ENCODE peak calls at places on chromosomes 4 and X, in four cellular contexts. F, N, B and M are unnamed samples.

GRCh38 chrX:101452051-101452450 is 33.2 kb upstream of the ARMCX4 start:
- DNase-seq in F (no peak), N (no peak), B (no peak), M (no peak)

GRCh38 chr4:143358923-143359694 is 22.4 kb downstream of the GAB1 start:
- DNase-seq in F (peak; percentile 82), N (no peak), B (no peak), M (no peak)

GRCh38 chr4:52051615-52052474 is 741 bp downstream of the SPATA18 start:
- DNase-seq in F (peak; percentile 89), N (peak; percentile 76), B (peak; percentile 74), M (peak; percentile 60)

GRCh38 chrX:20906571-20906970 is 467.6 kb upstream of the CNKSR2 start:
- DNase-seq in F (no peak), N (no peak), B (no peak), M (no peak)

GRCh38 chrX:150308532-150309157 is 54.5 kb upstream of the MAMLD1 start:
- DNase-seq in F (no peak), N (no peak), B (no peak), M (no peak)

GRCh38 chrX:96982159-96982558 is 98.5 kb downstream of the RPA4 start:
- DNase-seq in F (no peak), N (no peak), B (no peak), M (no peak)

GRCh38 chr4:16752150-16752549 is 146.3 kb downstream of the LDB2 start:
- DNase-seq in F (peak; percentile 45), N (no peak), B (no peak), M (no peak)

GRCh38 chrX:12814434-12814833 is 23.2 kb downstream of the PRPS2 start:
- DNase-seq in F (peak; percentile 64), N (peak; percentile 20), B (no peak), M (peak; percentile 22)

GRCh38 chr4:27129871-27130277 is 269.2 kb downstream of the STIM2 start:
- DNase-seq in F (no peak), N (no peak), B (no peak), M (no peak)

GRCh38 chr4:149973181-149973580 is 105.1 kb upstream of the DCLK2 start:
- DNase-seq in F (no peak), N (no peak), B (no peak), M (no peak)

GRCh38 chrX:140050906-140051305 is 85.6 kb upstream of the CXorf66 start:
- DNase-seq in F (peak; percentile 8), N (no peak), B (no peak), M (no peak)

GRCh38 chr4:744212-744841 is 38.7 kb downstream of the PCGF3 start:
- DNase-seq in F (no peak), N (no peak), B (no peak), M (no peak)

GRCh38 chr4:123102897-123103489 is 180.6 kb upstream of the NUDT6 start:
- DNase-seq in F (peak; percentile 79), N (no peak), B (no peak), M (no peak)

GRCh38 chr4:25696409-25696808 is 40.8 kb downstream of the SLC34A2 start:
- DNase-seq in F (no peak), N (no peak), B (no peak), M (no peak)

GRCh38 chr4:25697516-25697915 is 41.9 kb downstream of the SLC34A2 start:
- DNase-seq in F (no peak), N (no peak), B (no peak), M (no peak)

GRCh38 chr4:25694466-25694865 is 38.8 kb downstream of the SLC34A2 start:
- DNase-seq in F (no peak), N (no peak), B (no peak), M (no peak)
- H3K9me3 ChIP-seq in F (no peaks in the 10 kb centered on the region), N (no peaks in the 10 kb centered on the region), B (peaks cover 28% of the 10 kb centered on the region), M (no peaks in the 10 kb centered on the region)

DNA sequence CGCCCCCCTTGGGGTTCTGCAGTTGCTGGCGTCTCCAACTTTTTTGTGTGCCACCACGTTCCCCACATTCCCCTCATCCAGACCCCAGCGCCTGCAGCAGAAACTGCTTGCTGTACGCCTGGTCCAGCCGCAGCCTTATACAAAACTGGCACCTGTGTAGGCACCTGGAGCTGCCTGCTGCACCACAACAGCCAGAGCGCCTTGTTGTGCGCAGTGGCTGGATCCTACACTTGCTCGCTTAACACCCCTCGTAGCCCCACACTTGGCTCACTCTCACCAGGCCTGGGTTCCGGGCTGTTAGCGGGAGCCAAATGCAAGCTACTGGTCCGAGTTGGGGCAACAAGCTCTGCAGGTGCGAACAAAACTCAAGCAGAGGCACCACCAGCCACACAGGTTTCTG is 136.8 kb downstream of the TECRL start:
- DNase-seq in F (no peak), N (no peak), B (peak; percentile 22), M (no peak)
- H3K4me3 ChIP-seq in F (no peak overlapping the region), N (peak overlapping the region; percentile 47), B (peak overlapping the region; percentile 54), M (no peak overlapping the region)

DNA sequence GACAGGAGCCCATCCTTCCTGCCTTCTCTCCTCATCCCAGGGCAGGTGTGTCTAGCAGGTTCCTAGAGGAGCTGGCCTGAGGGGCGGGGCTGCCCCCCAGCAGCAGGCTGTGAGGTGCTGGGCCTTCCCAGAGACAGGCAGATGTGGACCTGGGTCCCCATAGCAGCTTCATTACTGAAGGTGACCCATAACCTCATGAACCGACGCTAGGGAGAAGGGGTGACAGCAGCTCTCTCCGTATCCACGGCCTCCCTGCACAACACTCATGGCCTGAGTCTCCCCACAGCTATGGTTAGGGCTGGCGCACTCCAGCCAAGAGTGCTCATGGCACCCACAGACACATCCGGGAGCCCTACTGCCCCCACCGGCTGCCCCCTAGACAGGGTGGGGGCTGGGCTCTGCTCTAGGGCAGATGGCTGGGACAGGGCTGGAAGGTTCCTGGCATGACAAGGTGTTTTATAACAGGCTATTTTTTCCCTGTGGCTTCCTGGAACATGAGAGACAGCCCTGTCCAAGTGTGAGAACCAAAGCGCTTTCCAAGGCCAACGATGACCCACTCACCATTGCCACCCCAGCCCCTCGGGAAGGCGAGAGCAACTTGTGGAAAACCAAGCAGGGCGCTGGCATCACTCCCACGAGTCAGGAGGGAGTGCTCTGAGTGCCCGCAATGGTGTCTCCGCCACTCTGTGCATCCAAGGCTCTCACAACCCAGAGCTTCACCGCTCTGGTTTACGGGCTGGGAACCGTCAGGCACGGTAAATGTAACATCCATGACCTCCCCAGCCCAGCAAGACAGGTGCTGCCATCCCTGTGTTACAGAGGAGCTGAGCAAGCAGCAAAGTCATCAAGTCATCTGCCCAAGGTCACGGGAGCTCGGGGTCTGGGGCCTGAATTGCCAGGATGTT is 59.8 kb downstream of the ACOX3 start:
- DNase-seq in F (no peak), N (peak; percentile 65), B (peak; percentile 64), M (no peak)
- H3K36me3 ChIP-seq in F (no peaks in the 10 kb centered on the region), N (peaks cover 3% of the 10 kb centered on the region), B (peaks cover 14% of the 10 kb centered on the region), M (peaks cover 97% of the 10 kb centered on the region)

DNA sequence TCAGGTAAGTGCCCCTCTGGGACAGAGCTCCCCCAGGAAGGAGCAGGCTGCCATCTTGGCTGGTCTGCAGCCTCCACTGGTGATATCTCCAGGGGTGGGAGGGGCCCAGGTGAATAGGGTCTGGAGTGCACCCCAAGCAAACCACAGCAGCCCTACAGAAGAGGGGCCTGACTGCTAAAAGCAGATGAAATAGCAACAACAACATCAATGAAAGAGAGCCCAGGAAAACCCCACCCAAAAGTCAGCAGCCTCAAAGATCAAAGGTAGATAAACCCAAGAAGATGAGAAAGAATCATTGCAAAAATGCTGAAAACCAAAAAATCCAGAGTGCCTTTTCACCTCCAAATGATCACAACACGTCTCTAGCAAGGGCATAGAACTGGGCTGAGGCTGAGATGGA is 92.5 kb upstream of the PAGE3 start:
- DNase-seq in F (no peak), N (no peak), B (no peak), M (no peak)
- H3K9me3 ChIP-seq in F (no peaks in the 10 kb centered on the region), N (no peaks in the 10 kb centered on the region), B (peaks cover 5% of the 10 kb centered on the region), M (no peaks in the 10 kb centered on the region)

GRCh38 chr4:116930329-116930728 is 155.0 kb downstream of the TRAM1L1 start:
- DNase-seq in F (no peak), N (no peak), B (no peak), M (no peak)

GRCh38 chr4:116923389-116923788 is 162.0 kb downstream of the TRAM1L1 start:
- DNase-seq in F (no peak), N (no peak), B (no peak), M (no peak)

GRCh38 chr4:116926631-116927295 is 158.6 kb downstream of the TRAM1L1 start:
- DNase-seq in F (no peak), N (no peak), B (no peak), M (no peak)

GRCh38 chr4:116925900-116926457 is 159.4 kb downstream of the TRAM1L1 start:
- DNase-seq in F (no peak), N (no peak), B (no peak), M (no peak)
- H3K4me3 ChIP-seq in F (no peak overlapping the region), N (no peak overlapping the region), B (peak overlapping the region; percentile 41), M (peak overlapping the region; percentile 10)

DNA sequence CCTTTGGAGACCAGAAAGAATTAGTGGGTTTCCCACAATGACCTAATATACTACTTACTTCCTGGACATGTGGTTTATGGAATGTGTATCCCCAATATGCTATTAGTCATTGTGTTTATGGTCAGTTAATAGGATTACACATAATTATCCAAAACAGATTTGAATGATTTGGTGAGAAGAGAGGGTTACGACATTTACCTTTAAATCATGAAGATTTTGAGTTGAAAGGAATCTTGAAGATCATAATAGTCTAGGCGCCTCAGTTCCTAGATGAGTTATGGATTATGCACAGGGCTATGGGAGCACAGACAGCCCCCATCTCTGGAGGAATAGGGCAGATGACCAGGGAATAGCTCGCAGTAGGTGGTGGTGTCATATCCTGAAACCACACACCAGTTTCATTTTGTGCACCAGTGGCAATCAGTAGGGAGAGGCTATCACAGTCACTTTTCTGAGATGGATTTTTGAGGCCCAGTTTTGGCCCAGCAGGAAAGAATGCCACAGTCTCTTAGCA is 61.3 kb downstream of the SEPTIN11 start:
- DNase-seq in F (peak; percentile 80), N (no peak), B (no peak), M (no peak)
- H3K36me3 ChIP-seq in F (peaks cover 11% of the 10 kb centered on the region), N (peaks cover 11% of the 10 kb centered on the region), B (peaks cover 19% of the 10 kb centered on the region), M (peaks cover 13% of the 10 kb centered on the region)

DNA sequence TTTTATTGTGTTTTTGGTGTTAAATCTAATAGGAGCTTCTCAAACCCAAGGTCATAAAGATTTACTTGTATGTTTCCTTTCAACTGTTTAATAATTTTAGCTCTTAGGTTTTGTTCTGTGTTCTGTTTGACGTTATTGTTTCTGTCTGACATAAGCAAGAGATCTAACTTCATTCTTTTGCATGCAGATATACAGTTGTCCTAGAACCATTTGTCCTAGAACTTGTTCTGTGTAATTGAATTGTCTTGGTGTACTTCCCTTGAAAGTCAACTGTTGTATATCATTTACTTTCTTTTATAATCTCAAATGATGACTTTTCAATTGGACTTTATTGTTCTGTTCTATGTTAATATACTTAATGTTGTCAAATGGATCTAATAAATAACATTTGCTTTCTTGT is 977.1 kb downstream of the FAT4 start:
- DNase-seq in F (no peak), N (no peak), B (no peak), M (no peak)
- H3K9me3 ChIP-seq in F (no peaks in the 10 kb centered on the region), N (no peaks in the 10 kb centered on the region), B (no peaks in the 10 kb centered on the region), M (no peaks in the 10 kb centered on the region)

GRCh38 chrX:39771089-39771488 is 326.7 kb downstream of the BCOR start:
- DNase-seq in F (no peak), N (no peak), B (no peak), M (no peak)
- H3K4me3 ChIP-seq in F (no peak overlapping the region), N (no peak overlapping the region), B (no peak overlapping the region), M (no peak overlapping the region)